ENCODE peak calls at places on chromosomes 11 and 22, in six cellular contexts. Q is psoas muscle, N is IMR-90, D is tibial artery, B is aorta, J is hepatocyte. I is an unnamed sample. For H3K4me1 and H3K36me3, the result is how much of the 10 kb centered on the place peaks cover.

GRCh38 chr22:17213976-17214375 is 5.3 kb downstream of the ADA2 start:
- DNase-seq in Q (peak), N (peak), D (peak), B (no peak), J (peak), I (peak)

GRCh38 chr11:85889676-85890579 is 34.7 kb downstream of the CCDC83 start:
- DNase-seq in Q (no peak), N (peak), D (no peak), B (no peak), J (peak), I (no peak)

GRCh38 chr22:32661296-32661695 is 140.2 kb upstream of the TIMP3 start:
- DNase-seq in Q (peak), N (peak), D (peak), B (peak), J (peak), I (peak)

GRCh38 chr11:69972351-69972802 is 105.7 kb upstream of the ANO1 start:
- DNase-seq in Q (no peak), N (no peak), D (no peak), B (no peak), J (peak), I (no peak)

GRCh38 chr22:41380993-41381328 is 781 bp upstream of the TEF start:
- DNase-seq in Q (peak), N (peak), D (peak), B (no peak), J (peak), I (peak)

GRCh38 chr11:44564198-44564597 is 1.3 kb upstream of the CD82 start:
- DNase-seq in Q (no peak), N (peak), D (no peak), B (no peak), J (peak), I (no peak)

GRCh38 chr11:31355131-31355530 is 14.4 kb downstream of the DCDC1 start:
- DNase-seq in Q (no peak), N (peak), D (no peak), B (no peak), J (no peak), I (no peak)

GRCh38 chr22:27430799-27431480 is 370.6 kb downstream of the MN1 start:
- DNase-seq in Q (no peak), N (no peak), D (no peak), B (no peak), J (no peak), I (no peak)

GRCh38 chr11:126282361-126282741 is 542 bp upstream of the TIRAP start:
- DNase-seq in Q (peak), N (peak), D (peak), B (peak), J (peak), I (peak)

GRCh38 chr11:64119748-64120147 is 46.2 kb downstream of the MACROD1 start:
- DNase-seq in Q (no peak), N (no peak), D (no peak), B (no peak), J (no peak), I (no peak)

GRCh38 chr11:8267280-8267679 is 3.6 kb upstream of the LMO1 start:
- DNase-seq in Q (no peak), N (no peak), D (no peak), B (peak), J (no peak), I (no peak)

GRCh38 chr11:122773781-122774266 is 64.5 kb upstream of the CRTAM start:
- DNase-seq in Q (no peak), N (no peak), D (no peak), B (no peak), J (no peak), I (no peak)

GRCh38 chr11:121391914-121392313 is 60.2 kb upstream of the SORL1 start:
- DNase-seq in Q (no peak), N (no peak), D (no peak), B (no peak), J (peak), I (no peak)

GRCh38 chr11:122646549-122647340 is 8.8 kb upstream of the UBASH3B start:
- DNase-seq in Q (no peak), N (peak), D (no peak), B (peak), J (no peak), I (no peak)

GRCh38 chr11:87355614-87356013 is 317.9 kb downstream of the TMEM135 start:
- DNase-seq in Q (no peak), N (no peak), D (no peak), B (no peak), J (no peak), I (no peak)

GRCh38 chr11:76150141-76150540 is 56.2 kb downstream of the WNT11 start:
- DNase-seq in Q (no peak), N (no peak), D (peak), B (no peak), J (no peak), I (no peak)

GRCh38 chr11:122910775-122911174 is 28.2 kb downstream of the JHY start:
- DNase-seq in Q (no peak), N (peak), D (no peak), B (no peak), J (peak), I (no peak)

GRCh38 chr22:44386386-44387035 is 73.8 kb upstream of the SHISAL1 start:
- DNase-seq in Q (peak), N (no peak), D (no peak), B (peak), J (no peak), I (no peak)

GRCh38 chr22:44383652-44384562 is 71.2 kb upstream of the SHISAL1 start:
- DNase-seq in Q (peak), N (no peak), D (no peak), B (peak), J (no peak), I (peak)

GRCh38 chr22:44384563-44384940 is 71.8 kb upstream of the SHISAL1 start:
- DNase-seq in Q (peak), N (no peak), D (no peak), B (peak), J (no peak), I (peak)

GRCh38 chr22:44385781-44386180 is 73.0 kb upstream of the SHISAL1 start:
- DNase-seq in Q (peak), N (no peak), D (no peak), B (peak), J (no peak), I (peak)

GRCh38 chr22:44384981-44385610 is 72.3 kb upstream of the SHISAL1 start:
- DNase-seq in Q (peak), N (no peak), D (no peak), B (peak), J (no peak), I (no peak)
- H3K4me1 ChIP-seq in Q (under half), N (under half), D (under half), B (under half), J (under half), I (under half)

GRCh38 chr11:73114110-73114834 is 27.8 kb downstream of the FCHSD2 start:
- DNase-seq in Q (no peak), N (no peak), D (no peak), B (no peak), J (no peak), I (no peak)
- H3K36me3 ChIP-seq in Q (under half), N (under half), D (under half), B (under half), J (under half), I (under half)

DNA sequence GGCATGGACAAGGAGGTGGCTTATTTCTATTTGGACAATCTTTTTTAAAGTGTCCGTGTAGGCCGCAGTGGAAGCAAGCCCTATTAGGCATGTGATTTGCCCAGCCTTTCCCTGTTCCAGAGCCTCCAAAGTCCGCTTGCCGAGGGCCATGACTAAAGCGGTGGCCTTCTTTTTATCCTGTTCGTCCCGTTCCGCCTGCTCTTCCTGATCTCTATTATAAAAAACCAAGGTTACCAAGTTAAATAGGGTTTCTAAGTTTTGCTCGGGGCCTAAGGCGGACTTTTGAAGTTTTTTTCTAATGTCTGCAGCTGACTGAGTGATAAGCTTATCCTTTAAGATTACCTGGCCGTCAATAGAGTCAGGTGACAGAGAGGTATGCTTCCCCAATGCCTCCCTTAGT is 21.6 kb upstream of the MUC15 start:
- DNase-seq in Q (no peak), N (no peak), D (no peak), B (no peak), J (peak), I (no peak)
- H3K4me3 ChIP-seq in Q (no peak), N (no peak), D (no peak), B (no peak), J (no peak), I (no peak)

GRCh38 chr11:10113852-10114251 is 180.2 kb downstream of the SBF2 start:
- DNase-seq in Q (no peak), N (no peak), D (no peak), B (no peak), J (no peak), I (no peak)
- H3K4me1 ChIP-seq in Q (under half), N (under half), D (under half), B (under half), J (under half), I (under half)

GRCh38 chr11:62418136-62418535 is 697 bp upstream of the SCGB1A1 start:
- DNase-seq in Q (no peak), N (no peak), D (no peak), B (no peak), J (no peak), I (no peak)
- H3K36me3 ChIP-seq in Q (under half), N (under half), D (under half), B (under half), J (under half), I (under half)

DNA sequence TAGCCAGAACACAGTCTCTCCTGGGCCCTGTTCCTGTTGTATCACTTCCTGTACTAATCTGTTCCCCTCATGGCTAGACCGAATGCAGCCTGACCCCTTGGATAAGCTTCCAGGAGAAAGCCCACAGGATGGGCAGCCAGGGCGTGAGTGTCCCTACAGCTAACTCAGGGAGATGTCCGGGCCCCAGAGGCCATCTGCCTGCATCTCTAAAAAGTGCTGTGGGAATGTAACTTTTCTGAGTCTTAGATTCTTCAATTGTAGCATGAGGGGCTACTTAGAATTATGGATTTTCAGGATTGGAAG is 7.7 kb upstream of the MALAT1 start:
- DNase-seq in Q (no peak), N (no peak), D (no peak), B (peak), J (no peak), I (no peak)
- H3K4me3 ChIP-seq in Q (peak), N (no peak), D (peak), B (no peak), J (no peak), I (no peak)

DNA sequence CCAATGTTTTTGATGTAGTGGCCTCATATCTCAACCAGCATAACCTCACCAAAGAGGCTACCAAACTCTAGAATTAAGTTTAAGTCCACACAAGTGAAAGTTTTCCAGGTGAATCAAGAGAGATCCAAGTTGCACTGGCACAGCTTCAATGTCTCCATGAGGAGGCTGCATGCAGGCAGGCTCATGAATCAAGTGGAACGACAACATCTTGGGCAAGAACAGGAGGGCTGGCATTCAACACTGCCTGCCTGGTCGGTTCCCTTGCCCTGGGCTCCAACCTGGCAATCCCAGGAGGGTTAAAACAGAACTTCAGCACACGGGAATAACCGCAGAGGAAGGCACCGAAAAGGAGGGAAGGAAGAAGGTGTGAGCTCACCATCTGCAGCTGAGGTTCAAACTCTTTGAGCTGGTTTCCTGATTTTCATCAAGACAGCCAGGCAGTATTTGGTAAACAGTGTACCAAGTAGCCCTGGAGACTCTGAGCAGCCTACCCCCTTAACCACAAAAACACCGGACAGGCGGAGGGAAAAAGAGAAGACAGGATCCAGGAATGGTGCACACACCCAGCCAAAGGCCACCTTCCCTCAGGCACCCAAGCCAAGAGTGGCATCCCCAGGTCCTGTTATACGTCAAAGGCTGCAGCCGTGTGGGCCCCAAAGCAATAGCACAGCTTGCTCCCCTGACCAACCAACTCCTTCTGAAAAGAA is 1.4 kb downstream of the PACSIN2 start:
- DNase-seq in Q (no peak), N (no peak), D (no peak), B (no peak), J (peak), I (no peak)
- H3K4me1 ChIP-seq in Q (under half), N (under half), D (under half), B (under half), J (under half), I (under half)

DNA sequence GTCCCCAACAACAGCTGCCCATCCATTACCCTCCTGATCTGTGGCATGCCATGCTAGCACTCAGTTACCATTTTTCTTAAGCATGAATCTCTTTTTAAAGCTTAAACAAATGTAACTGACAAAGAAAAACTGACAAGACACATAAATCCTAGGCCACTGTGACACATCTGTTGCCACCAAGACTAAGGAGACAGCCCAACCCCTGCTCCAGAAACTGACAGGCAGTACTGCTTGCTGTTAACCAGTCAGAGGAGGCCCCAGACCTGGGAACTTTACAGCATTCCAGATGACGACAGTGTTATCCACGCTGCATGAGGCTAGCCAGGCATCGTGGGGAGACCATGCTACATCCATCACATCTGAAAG is 33.8 kb downstream of the HIRA start:
- DNase-seq in Q (no peak), N (no peak), D (no peak), B (peak), J (no peak), I (no peak)
- H3K36me3 ChIP-seq in Q (under half), N (half or more), D (under half), B (under half), J (under half), I (half or more)

DNA sequence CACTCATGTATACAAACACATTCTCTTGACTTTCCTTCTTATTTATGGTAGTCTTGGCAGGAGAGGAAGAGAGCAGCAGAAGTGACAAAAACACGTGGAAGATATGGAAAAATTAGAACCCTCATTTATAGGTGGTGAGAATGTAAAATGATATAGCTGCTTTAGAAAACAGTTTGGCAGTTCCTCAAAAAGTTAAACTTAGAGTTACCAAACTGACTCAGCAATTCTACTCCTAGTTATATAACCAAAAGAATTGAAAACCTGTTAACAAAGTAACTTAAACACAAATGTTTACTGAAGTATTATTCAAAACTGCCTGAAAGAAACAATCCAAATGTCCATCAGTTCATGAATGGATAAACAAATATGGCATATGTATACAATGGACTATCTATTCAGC is 16.8 kb downstream of the NUCB2 start:
- DNase-seq in Q (no peak), N (peak), D (no peak), B (no peak), J (no peak), I (no peak)
- H3K4me3 ChIP-seq in Q (no peak), N (no peak), D (no peak), B (no peak), J (no peak), I (no peak)

GRCh38 chr11:20088368-20089260 is 71.7 kb downstream of the DBX1 start:
- DNase-seq in Q (no peak), N (peak), D (no peak), B (no peak), J (peak), I (no peak)

GRCh38 chr11:20089357-20089756 is 70.9 kb downstream of the DBX1 start:
- DNase-seq in Q (no peak), N (no peak), D (no peak), B (no peak), J (no peak), I (no peak)

GRCh38 chr11:20084921-20085814 is 75.1 kb downstream of the DBX1 start:
- DNase-seq in Q (no peak), N (no peak), D (no peak), B (no peak), J (peak), I (no peak)

GRCh38 chr11:20089796-20090653 is 70.2 kb downstream of the DBX1 start:
- DNase-seq in Q (no peak), N (peak), D (no peak), B (no peak), J (peak), I (no peak)

GRCh38 chr11:20087118-20087521 is 73.2 kb downstream of the DBX1 start:
- DNase-seq in Q (no peak), N (peak), D (no peak), B (no peak), J (no peak), I (no peak)
- H3K4me1 ChIP-seq in Q (under half), N (under half), D (under half), B (under half), J (under half), I (under half)